ENCODE peak calls at places on chromosomes 13 and 19, in six cellular contexts. O, X, W, M, E and R are unnamed samples.

GRCh38 chr13:86909318-86909717 is 761.9 kb upstream of the SLITRK5 start:
- DNase-seq in O (no peak), X (no peak), W (no peak), M (no peak), E (no peak), R (no peak)

GRCh38 chr19:13164370-13165090 is 14.3 kb downstream of the IER2 start:
- DNase-seq in O (no peak), X (peak; percentile 63), W (peak; percentile 90), M (peak; percentile 83), E (peak; percentile 77), R (no peak)

GRCh38 chr13:43019811-43020210 is 3.6 kb upstream of the DNAJC15 start:
- DNase-seq in O (no peak), X (no peak), W (no peak), M (no peak), E (no peak), R (no peak)

GRCh38 chr13:25571237-25571636 is 199.5 kb downstream of the ATP8A2 start:
- DNase-seq in O (no peak), X (no peak), W (no peak), M (no peak), E (no peak), R (no peak)

GRCh38 chr19:3823345-3823704 is 37.1 kb upstream of the MATK start:
- DNase-seq in O (no peak), X (no peak), W (no peak), M (no peak), E (no peak), R (no peak)

GRCh38 chr19:18503971-18504885 is 17.6 kb downstream of the ELL start:
- DNase-seq in O (no peak), X (no peak), W (no peak), M (no peak), E (no peak), R (no peak)

GRCh38 chr13:46347277-46347676 is 39.8 kb downstream of the RUBCNL start:
- DNase-seq in O (no peak), X (no peak), W (no peak), M (no peak), E (no peak), R (no peak)

GRCh38 chr13:44303681-44304432 is 69.8 kb upstream of the SERP2 start:
- DNase-seq in O (no peak), X (no peak), W (peak; percentile 83), M (no peak), E (peak; percentile 78), R (no peak)

GRCh38 chr19:7267792-7268736 is 26.1 kb downstream of the INSR start:
- DNase-seq in O (no peak), X (peak; percentile 47), W (no peak), M (no peak), E (no peak), R (no peak)

GRCh38 chr13:97018029-97018819 is 23.9 kb upstream of the OXGR1 start:
- DNase-seq in O (no peak), X (no peak), W (peak; percentile 20), M (peak; percentile 75), E (no peak), R (no peak)

GRCh38 chr19:7978196-7978825 is 27.1 kb downstream of the ELAVL1 start:
- DNase-seq in O (no peak), X (no peak), W (no peak), M (no peak), E (no peak), R (no peak)

GRCh38 chr19:16899566-16900075 is 10.8 kb downstream of the F2RL3 start:
- DNase-seq in O (no peak), X (no peak), W (no peak), M (peak; percentile 15), E (no peak), R (no peak)

GRCh38 chr13:59477011-59477410 is 686.7 kb downstream of the DIAPH3 start:
- DNase-seq in O (no peak), X (no peak), W (no peak), M (no peak), E (no peak), R (no peak)

GRCh38 chr13:95216182-95216581 is 85.1 kb downstream of the ABCC4 start:
- DNase-seq in O (no peak), X (no peak), W (no peak), M (no peak), E (no peak), R (no peak)

GRCh38 chr13:71464673-71465072 is 402.3 kb downstream of the DACH1 start:
- DNase-seq in O (no peak), X (no peak), W (peak; percentile 9), M (peak; percentile 11), E (no peak), R (no peak)

GRCh38 chr13:109348514-109349340 is 437.7 kb downstream of the IRS2 start:
- DNase-seq in O (no peak), X (no peak), W (no peak), M (peak; percentile 41), E (no peak), R (no peak)

GRCh38 chr19:917323-918151 is at the start of gene KISS1R:
- DNase-seq in O (no peak), X (no peak), W (no peak), M (no peak), E (no peak), R (no peak)

GRCh38 chr19:708154-709141 is at the start of gene PALM:
- DNase-seq in O (no peak), X (no peak), W (peak; percentile 50), M (no peak), E (peak; percentile 48), R (no peak)

GRCh38 chr13:95304446-95304845 is 3.2 kb upstream of the ABCC4 start:
- DNase-seq in O (no peak), X (no peak), W (no peak), M (no peak), E (no peak), R (no peak)

GRCh38 chr19:19747357-19748220 is 14.7 kb upstream of the ZNF14 start:
- DNase-seq in O (no peak), X (no peak), W (no peak), M (no peak), E (no peak), R (no peak)

GRCh38 chr19:50490991-50491472 is 14.4 kb upstream of the GARIN5A start:
- DNase-seq in O (no peak), X (no peak), W (no peak), M (no peak), E (no peak), R (no peak)

GRCh38 chr19:1134431-1134830 is 30.6 kb downstream of the GPX4 start:
- DNase-seq in O (no peak), X (no peak), W (no peak), M (no peak), E (no peak), R (no peak)

GRCh38 chr19:17616961-17617806 is 61.7 kb downstream of the COLGALT1 start:
- DNase-seq in O (no peak), X (no peak), W (no peak), M (no peak), E (no peak), R (no peak)

GRCh38 chr19:51271015-51271600 is 20.2 kb downstream of the SIGLECL1 start:
- DNase-seq in O (no peak), X (no peak), W (no peak), M (no peak), E (peak; percentile 17), R (no peak)

GRCh38 chr13:60001892-60002291 is 161.8 kb downstream of the DIAPH3 start:
- DNase-seq in O (no peak), X (no peak), W (no peak), M (no peak), E (no peak), R (no peak)

GRCh38 chr19:17830567-17831418 is 9.5 kb upstream of the INSL3 start:
- DNase-seq in O (no peak), X (peak; percentile 71), W (peak; percentile 36), M (peak; percentile 75), E (no peak), R (no peak)

GRCh38 chr19:48660854-48661731 is 11.7 kb downstream of the NTN5 start:
- DNase-seq in O (no peak), X (peak; percentile 88), W (peak; percentile 92), M (peak; percentile 90), E (peak; percentile 84), R (no peak)

GRCh38 chr13:79796116-79796515 is 315.2 kb downstream of the NDFIP2 start:
- DNase-seq in O (no peak), X (no peak), W (no peak), M (no peak), E (no peak), R (no peak)

DNA sequence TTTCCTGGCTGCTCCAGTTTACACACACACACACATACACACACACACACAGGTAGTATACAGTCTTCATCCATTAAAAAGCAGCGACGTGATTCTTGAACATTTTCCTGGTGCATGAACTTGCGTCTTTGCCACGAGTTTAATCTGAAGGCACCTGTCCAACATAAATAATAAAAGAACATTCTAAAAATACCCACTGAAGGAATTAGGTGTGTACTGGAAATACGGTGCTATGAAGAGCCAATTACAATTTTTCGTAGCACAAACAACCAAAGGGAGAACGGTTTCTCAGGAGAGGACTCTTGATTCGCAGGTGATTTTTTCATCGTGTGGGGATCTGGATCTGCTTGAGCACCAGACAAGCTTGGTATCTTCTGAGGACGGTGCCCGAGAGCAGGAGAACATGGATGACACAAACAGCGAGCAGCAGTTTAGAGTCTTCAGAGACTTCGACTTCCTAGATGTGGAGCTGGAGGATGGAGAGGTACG is 61.2 kb downstream of the ZAR1L start:
- DNase-seq in O (no peak), X (no peak), W (no peak), M (no peak), E (no peak), R (no peak)
- TF ChIP-seq CTCF in O (no peak), X (no peak), W (no peak), M (no peak), E (no peak), R (no peak)

GRCh38 chr13:55160911-55161310 is 1979.8 kb upstream of the PRR20A start:
- DNase-seq in O (no peak), X (no peak), W (no peak), M (no peak), E (no peak), R (no peak)
- H3K4me1 ChIP-seq in O (no peaks in the 10 kb centered on the region), X (no peaks in the 10 kb centered on the region), W (no peaks in the 10 kb centered on the region), M (no peaks in the 10 kb centered on the region), E (no peaks in the 10 kb centered on the region), R (no peaks in the 10 kb centered on the region)

DNA sequence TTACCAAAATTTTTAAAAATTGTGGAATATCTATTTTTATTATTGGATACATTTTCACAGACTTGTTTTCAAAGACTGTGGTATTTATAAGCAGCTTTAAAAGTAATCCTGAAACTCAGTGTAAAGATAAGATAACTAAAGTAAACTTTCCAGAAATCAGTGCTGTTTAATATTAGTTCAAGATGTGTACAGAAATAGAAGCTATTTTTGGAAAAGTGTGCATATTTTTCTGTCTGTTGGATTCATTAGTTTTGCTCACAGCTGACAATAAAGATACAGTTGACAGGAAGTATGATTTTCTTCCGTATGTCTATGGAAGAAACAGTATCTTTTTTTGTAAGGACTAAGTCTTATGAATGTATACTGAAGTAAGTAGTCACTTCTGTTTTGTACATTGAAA is 85.9 kb downstream of the GJA3 start:
- DNase-seq in O (no peak), X (no peak), W (no peak), M (no peak), E (no peak), R (no peak)
- TF ChIP-seq CTCF in O (no peak), X (no peak), W (no peak), M (no peak), E (no peak), R (no peak)

DNA sequence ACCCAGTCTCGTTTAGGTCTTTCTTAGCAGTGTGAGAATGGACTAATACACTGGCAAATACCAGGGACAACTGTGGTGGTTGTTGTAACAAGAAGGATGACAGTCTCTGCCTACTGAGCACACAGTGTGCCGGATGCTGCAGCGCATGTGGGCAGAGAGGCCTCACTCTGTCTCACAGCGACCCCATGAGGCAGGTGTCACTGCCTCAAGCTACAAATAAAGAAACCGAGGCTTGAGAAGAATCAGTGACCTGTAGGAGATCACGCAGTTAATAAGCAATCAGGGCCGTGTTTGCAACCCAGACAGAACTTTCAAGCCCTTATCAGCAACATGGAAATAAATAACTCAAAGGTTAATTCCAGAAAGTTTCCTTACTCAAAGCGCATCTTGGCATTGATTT is 40.5 kb upstream of the GAS6 start:
- DNase-seq in O (no peak), X (no peak), W (no peak), M (no peak), E (peak; percentile 64), R (peak; percentile 53)
- H3K4me1 ChIP-seq in O (no peaks in the 10 kb centered on the region), X (peaks cover 2% of the 10 kb centered on the region), W (no peaks in the 10 kb centered on the region), M (peaks cover 7% of the 10 kb centered on the region), E (peaks cover 15% of the 10 kb centered on the region), R (peaks cover 11% of the 10 kb centered on the region)